ENCODE peak calls at places on chromosomes 1 and 21, in eight cellular contexts. P is caudate nucleus; K is nucleus accumbens; C is AG08396; F is iPS-NIHi11; T is stimulated activated CD4-positive, alpha-beta T cell treated with anti-CD3 and anti-CD28 coated beads, Interleukin-2, amount 100 ng/mL, for 48 hours; J is A172; M is T-helper 1 cell. U is an unnamed sample.

GRCh38 chr1:161260939-161261858 is 2.7 kb downstream of the PCP4L1 start:
- DNase-seq in P (peak; percentile 38), T (no peak), C (no peak), J (no peak), M (no peak), K (peak; percentile 18), F (no peak), U (no peak)

GRCh38 chr1:116164890-116165176 is 53.6 kb downstream of the MAB21L3 start:
- DNase-seq in P (no peak), F (no peak), T (no peak), C (no peak), J (no peak), K (no peak), M (no peak), U (no peak)

GRCh38 chr1:184539580-184539979 is 152.8 kb downstream of the C1orf21 start:
- DNase-seq in J (no peak), F (no peak), T (no peak), M (no peak), C (no peak), P (no peak), K (no peak), U (no peak)

GRCh38 chr1:17200246-17200645 is 4.7 kb upstream of the PADI1 start:
- DNase-seq in K (no peak), P (no peak), C (no peak), M (no peak), J (no peak), F (no peak), T (no peak), U (no peak)

GRCh38 chr1:180181048-180181447 is 26.4 kb downstream of the QSOX1 start:
- DNase-seq in F (no peak), M (no peak), C (no peak), K (no peak), T (peak; percentile 19), P (no peak), J (peak; percentile 33), U (peak; percentile 73)

GRCh38 chr1:220880726-220881506 is 1.7 kb downstream of the HLX start:
- DNase-seq in M (no peak), T (no peak), C (peak; percentile 79), K (no peak), J (no peak), P (no peak), F (no peak), U (no peak)

GRCh38 chr1:68358439-68358838 is 91.3 kb downstream of the RPE65 start:
- DNase-seq in M (no peak), F (no peak), T (no peak), P (no peak), K (no peak), J (no peak), C (no peak), U (no peak)

GRCh38 chr1:173304529-173305227 is 97.5 kb upstream of the TNFSF4 start:
- DNase-seq in K (no peak), P (no peak), C (no peak), T (no peak), J (no peak), M (no peak), F (no peak), U (no peak)

GRCh38 chr1:202011994-202012393 is 1.6 kb downstream of the ELF3 start:
- DNase-seq in K (no peak), M (no peak), F (no peak), P (no peak), J (no peak), T (no peak), C (no peak), U (no peak)

GRCh38 chr1:230279583-230279945 is 146.6 kb downstream of the PGBD5 start:
- DNase-seq in P (no peak), M (no peak), C (no peak), F (no peak), K (no peak), J (no peak), T (no peak), U (no peak)

GRCh38 chr1:234533975-234534876 is 55.2 kb upstream of the TARBP1 start:
- DNase-seq in F (no peak), T (no peak), M (no peak), J (no peak), K (peak; percentile 39), C (peak; percentile 64), P (peak; percentile 63), U (peak; percentile 75)

GRCh38 chr1:47627016-47627415 is 189.2 kb downstream of the FOXD2 start:
- DNase-seq in F (peak; percentile 46), K (no peak), M (no peak), C (no peak), J (no peak), P (no peak), T (no peak), U (no peak)

GRCh38 chr1:178945763-178946266 is 74.9 kb upstream of the ANGPTL1 start:
- DNase-seq in K (no peak), M (no peak), C (no peak), T (no peak), F (peak; percentile 47), J (no peak), P (no peak), U (no peak)

GRCh38 chr1:53362851-53363642 is 35.2 kb upstream of the LRP8 start:
- DNase-seq in F (peak; percentile 56), P (no peak), K (no peak), C (no peak), M (no peak), T (no peak), J (no peak), U (peak; percentile 78)

GRCh38 chr1:202291961-202292712 is 49.6 kb downstream of the UBE2T start:
- DNase-seq in K (no peak), F (peak; percentile 60), J (peak; percentile 89), P (no peak), M (no peak), T (no peak), C (peak; percentile 85), U (no peak)

GRCh38 chr1:211013346-211014240 is 120.4 kb downstream of the KCNH1 start:
- DNase-seq in M (no peak), C (no peak), T (no peak), F (no peak), K (no peak), J (no peak), P (no peak), U (no peak)

GRCh38 chr1:69671363-69672010 is 103.8 kb downstream of the LRRC7 start:
- DNase-seq in M (no peak), T (no peak), K (no peak), F (no peak), P (no peak), J (peak; percentile 58), C (no peak), U (no peak)

GRCh38 chr21:31873275-31873695 is 465 bp downstream of the HUNK start:
- DNase-seq in P (no peak), J (no peak), T (peak; percentile 1), M (no peak), C (peak; percentile 50), F (peak; percentile 58), K (no peak), U (no peak)

GRCh38 chr1:150069923-150070322 is 2.3 kb downstream of the VPS45 start:
- DNase-seq in C (no peak), J (no peak), F (no peak), K (no peak), T (no peak), P (no peak), M (no peak), U (no peak)

GRCh38 chr1:162678439-162678838 is 46.2 kb downstream of the DDR2 start:
- DNase-seq in M (no peak), K (no peak), P (no peak), J (peak; percentile 92), T (no peak), C (peak; percentile 32), F (no peak), U (no peak)

GRCh38 chr21:31991356-31992331 is 118.8 kb downstream of the HUNK start:
- DNase-seq in C (no peak), T (no peak), F (peak; percentile 31), J (no peak), P (no peak), K (no peak), M (no peak), U (no peak)

GRCh38 chr1:21666572-21667320 is 2.4 kb downstream of the RAP1GAP start:
- DNase-seq in T (no peak), K (no peak), F (no peak), P (peak; percentile 66), M (no peak), C (no peak), J (no peak), U (no peak)

GRCh38 chr1:115069186-115069585 is 20.1 kb downstream of the TSPAN2 start:
- DNase-seq in M (no peak), P (no peak), T (no peak), K (no peak), F (no peak), C (no peak), J (peak; percentile 85), U (no peak)

GRCh38 chr1:212166296-212167039 is 118.7 kb upstream of the PPP2R5A start:
- DNase-seq in K (no peak), M (no peak), F (no peak), C (no peak), T (no peak), P (no peak), J (no peak), U (no peak)

GRCh38 chr1:159076753-159077656 is at the start of gene AIM2:
- DNase-seq in M (peak; percentile 84), F (no peak), P (no peak), C (no peak), K (no peak), T (peak; percentile 98), J (peak; percentile 30), U (no peak)

GRCh38 chr1:17777818-17778217 is 22.7 kb downstream of the ACTL8 start:
- DNase-seq in K (no peak), P (no peak), M (no peak), T (no peak), C (no peak), F (no peak), J (no peak), U (no peak)

GRCh38 chr1:204782118-204782700 is 88.5 kb upstream of the NFASC start:
- DNase-seq in J (peak; percentile 49), T (no peak), C (no peak), K (no peak), F (no peak), M (no peak), P (no peak), U (no peak)

U was measured in posterior cingulate gyrus.